ENCODE peak calls at places on chromosomes 4 and X, in six cellular contexts. Q is lower lobe of right lung; C is effector memory CD8-positive, alpha-beta T cell; E is foreskin fibroblast; B is cardiac septum; M is NCI-H2107. W is an unnamed sample.

GRCh38 chrX:118824173-118824782 is 654 bp downstream of the ZCCHC12 start:
- DNase-seq in Q (no peak), C (no peak), E (no peak), B (no peak), M (no peak), W (no peak)

GRCh38 chr4:21451032-21451431 is 497.5 kb downstream of the KCNIP4 start:
- DNase-seq in Q (no peak), C (no peak), E (peak), B (no peak), M (no peak), W (no peak)

GRCh38 chr4:89134775-89135319 is 23.5 kb downstream of the TIGD2 start:
- DNase-seq in Q (no peak), C (no peak), E (peak), B (no peak), M (no peak), W (no peak)

GRCh38 chr4:18291313-18291712 is 269.8 kb upstream of the LCORL start:
- DNase-seq in Q (no peak), C (no peak), E (no peak), B (no peak), M (no peak), W (no peak)

GRCh38 chr4:6781113-6781512 is 1.4 kb upstream of the KIAA0232 start:
- DNase-seq in Q (no peak), C (no peak), E (no peak), B (no peak), M (no peak), W (no peak)

GRCh38 chr4:82247629-82248028 is 126.2 kb downstream of the HNRNPD start:
- DNase-seq in Q (no peak), C (no peak), E (no peak), B (no peak), M (no peak), W (no peak)

GRCh38 chr4:69910016-69910782 is 20.7 kb upstream of the CSN1S1 start:
- DNase-seq in Q (no peak), C (no peak), E (peak), B (no peak), M (no peak), W (no peak)

GRCh38 chr4:187059031-187059430 is 335.4 kb upstream of the FAT1 start:
- DNase-seq in Q (no peak), C (no peak), E (no peak), B (no peak), M (no peak), W (no peak)

GRCh38 chr4:85603437-85604336 is 128.7 kb downstream of the ARHGAP24 start:
- DNase-seq in Q (no peak), C (no peak), E (peak), B (no peak), M (no peak), W (no peak)

GRCh38 chr4:54228563-54229501 is at the start of gene PDGFRA:
- DNase-seq in Q (no peak), C (no peak), E (peak), B (no peak), M (no peak), W (no peak)

GRCh38 chrX:23195097-23195496 is 139.6 kb upstream of the PTCHD1 start:
- DNase-seq in Q (no peak), C (no peak), E (no peak), B (no peak), M (no peak), W (no peak)

W was measured in HEK293T.